ENCODE peak calls at places on chromosomes 4 and X, in nine cellular contexts. O, M, G, P, V, X, E, D and I are unnamed samples. For H3K27me3 and H3K4me1, the result is how much of the 10 kb centered on the place peaks cover.

GRCh38 chrX:104137496-104137895 is 19.3 kb downstream of the SLC25A53 start:
- DNase-seq in O (no peak), M (no peak), G (no peak), P (no peak), V (peak), X (no peak), E (no peak), D (no peak), I (no peak)

GRCh38 chr4:76589402-76589801 is 154.4 kb downstream of the SHROOM3 start:
- DNase-seq in O (no peak), M (no peak), G (no peak), P (no peak), V (peak), X (no peak), E (peak), D (no peak), I (peak)

GRCh38 chrX:19225906-19226305 is 103.6 kb upstream of the ADGRG2 start:
- DNase-seq in O (no peak), M (no peak), G (no peak), P (no peak), V (peak), X (no peak), E (no peak), D (no peak), I (no peak)

GRCh38 chrX:57353472-57354132 is 67.1 kb downstream of the FAAH2 start:
- DNase-seq in O (no peak), M (no peak), G (no peak), P (no peak), V (no peak), X (no peak), E (no peak), D (no peak), I (no peak)

GRCh38 chrX:136477026-136477425 is 10.7 kb upstream of the BRS3 start:
- DNase-seq in O (no peak), M (no peak), G (no peak), P (no peak), V (no peak), X (no peak), E (no peak), D (no peak), I (no peak)

GRCh38 chrX:21800344-21800770 is 39.1 kb upstream of the MBTPS2 start:
- DNase-seq in O (no peak), M (no peak), G (no peak), P (no peak), V (no peak), X (no peak), E (peak), D (no peak), I (no peak)

GRCh38 chr4:174697164-174697563 is 131.9 kb downstream of the GLRA3 start:
- DNase-seq in O (no peak), M (no peak), G (no peak), P (no peak), V (no peak), X (no peak), E (no peak), D (no peak), I (no peak)

GRCh38 chr4:64713256-64713840 is 304.1 kb upstream of the TECRL start:
- DNase-seq in O (no peak), M (no peak), G (no peak), P (no peak), V (no peak), X (no peak), E (peak), D (no peak), I (no peak)

GRCh38 chr4:139798456-139798855 is 132.8 kb downstream of the MGST2 start:
- DNase-seq in O (no peak), M (no peak), G (no peak), P (no peak), V (no peak), X (no peak), E (peak), D (no peak), I (no peak)

GRCh38 chrX:122115604-122116003 is 1068.2 kb downstream of the GLUD2 start:
- DNase-seq in O (no peak), M (no peak), G (no peak), P (no peak), V (no peak), X (no peak), E (no peak), D (no peak), I (no peak)

GRCh38 chrX:146278381-146278780 is 460.8 kb downstream of the SLITRK2 start:
- DNase-seq in O (no peak), M (no peak), G (no peak), P (no peak), V (no peak), X (no peak), E (no peak), D (no peak), I (no peak)

GRCh38 chr4:31228068-31228467 is 507.9 kb downstream of the PCDH7 start:
- DNase-seq in O (no peak), M (no peak), G (no peak), P (no peak), V (no peak), X (no peak), E (no peak), D (no peak), I (no peak)

GRCh38 chr4:78409612-78410202 is 141.9 kb upstream of the ANXA3 start:
- DNase-seq in O (no peak), M (no peak), G (no peak), P (no peak), V (no peak), X (no peak), E (peak), D (no peak), I (no peak)

GRCh38 chr4:178881937-178882336 is 1439.7 kb upstream of the AGA start:
- DNase-seq in O (no peak), M (no peak), G (no peak), P (no peak), V (no peak), X (no peak), E (no peak), D (no peak), I (no peak)
- H3K4me3 ChIP-seq in O (no peak), M (no peak), G (no peak), P (no peak), V (no peak), X (no peak), E (no peak), D (no peak), I (no peak)

GRCh38 chrX:2921750-2922149 is 7.4 kb downstream of the ARSD start:
- DNase-seq in O (no peak), M (no peak), G (no peak), P (no peak), V (no peak), X (no peak), E (no peak), D (no peak), I (no peak)

GRCh38 chrX:2921193-2921592 is 7.9 kb downstream of the ARSD start:
- DNase-seq in O (no peak), M (no peak), G (no peak), P (no peak), V (no peak), X (no peak), E (no peak), D (no peak), I (no peak)

GRCh38 chrX:2926664-2927275 is 2.4 kb downstream of the ARSD start:
- DNase-seq in O (no peak), M (no peak), G (no peak), P (no peak), V (no peak), X (no peak), E (no peak), D (no peak), I (no peak)

GRCh38 chrX:2928127-2928582 is 984 bp downstream of the ARSD start:
- DNase-seq in O (peak), M (no peak), G (no peak), P (peak), V (peak), X (no peak), E (no peak), D (peak), I (peak)

DNA sequence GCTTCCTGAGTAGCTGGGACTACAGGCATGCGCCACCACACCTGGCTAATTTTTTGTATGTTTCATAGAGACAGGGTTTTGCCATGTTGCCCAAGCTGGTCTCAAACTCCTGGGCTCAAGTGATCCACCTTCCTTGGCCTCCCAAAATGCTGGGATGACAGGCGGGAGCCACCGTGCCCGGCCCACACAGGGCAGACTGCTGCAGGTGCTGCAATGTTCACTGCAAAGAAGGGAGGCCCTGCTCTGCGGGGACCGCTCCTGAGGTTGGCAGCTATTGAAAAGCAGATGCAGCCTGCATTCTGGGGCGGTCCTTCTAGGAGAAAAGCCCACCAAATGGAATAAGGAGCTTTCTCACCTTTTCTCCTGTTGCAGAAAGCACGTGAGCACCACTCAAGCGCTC is 5.0 kb downstream of the ARSD start:
- DNase-seq in O (no peak), M (no peak), G (no peak), P (no peak), V (no peak), X (no peak), E (no peak), D (no peak), I (no peak)
- H3K27me3 ChIP-seq in O (under half), M (under half), G (under half), P (under half), V (under half), X (under half), E (under half), D (under half), I (under half)

GRCh38 chr4:128840711-128841318 is 31.3 kb downstream of the JADE1 start:
- DNase-seq in O (no peak), M (no peak), G (no peak), P (no peak), V (no peak), X (no peak), E (no peak), D (no peak), I (no peak)
- H3K4me1 ChIP-seq in O (under half), M (under half), G (under half), P (half or more), V (under half), X (under half), E (under half), D (under half), I (under half)

DNA sequence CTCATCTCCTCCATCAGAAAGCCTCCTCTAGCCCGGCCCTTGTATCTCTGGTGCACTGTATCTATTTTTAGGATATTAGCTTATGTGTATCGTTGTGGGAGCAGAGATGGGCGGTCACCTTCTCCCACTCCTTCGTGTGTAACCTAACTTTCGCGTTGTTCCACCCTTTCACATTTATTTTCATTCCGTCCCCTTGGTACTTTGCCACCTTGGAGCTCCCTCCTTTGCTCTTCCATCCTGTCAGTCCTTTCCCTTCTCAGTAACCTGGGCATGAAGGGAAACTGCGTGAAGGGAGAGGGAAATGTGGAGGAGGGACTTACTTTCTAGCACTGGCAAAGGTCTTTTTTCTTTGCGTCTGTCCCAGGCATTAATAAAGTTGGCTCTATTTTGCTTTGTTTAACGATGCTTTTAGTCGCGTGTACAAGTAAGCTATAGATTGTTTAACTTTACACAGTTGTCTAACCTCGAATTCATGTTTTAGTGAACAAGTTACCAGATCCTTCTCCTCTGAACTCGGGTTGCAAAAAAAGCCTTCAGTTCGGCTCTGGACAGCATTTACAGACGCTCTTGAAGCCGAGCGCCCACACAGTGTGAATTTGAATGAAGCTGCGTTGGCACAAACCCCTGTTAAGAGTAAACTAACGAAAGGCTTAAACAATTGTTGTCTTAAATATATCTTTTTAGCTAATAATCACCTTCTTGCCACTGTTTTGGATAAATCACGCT is 3.9 kb downstream of the PCDH10 start:
- DNase-seq in O (no peak), M (no peak), G (no peak), P (no peak), V (peak), X (no peak), E (no peak), D (no peak), I (no peak)
- H3K4me3 ChIP-seq in O (peak), M (no peak), G (no peak), P (peak), V (peak), X (no peak), E (no peak), D (peak), I (no peak)

GRCh38 chr4:80197601-80198444 is 520 bp downstream of the PRDM8 start:
- DNase-seq in O (peak), M (no peak), G (no peak), P (no peak), V (peak), X (no peak), E (no peak), D (no peak), I (no peak)
- H3K27me3 ChIP-seq in O (half or more), M (under half), G (under half), P (under half), V (under half), X (under half), E (under half), D (half or more), I (under half)

DNA sequence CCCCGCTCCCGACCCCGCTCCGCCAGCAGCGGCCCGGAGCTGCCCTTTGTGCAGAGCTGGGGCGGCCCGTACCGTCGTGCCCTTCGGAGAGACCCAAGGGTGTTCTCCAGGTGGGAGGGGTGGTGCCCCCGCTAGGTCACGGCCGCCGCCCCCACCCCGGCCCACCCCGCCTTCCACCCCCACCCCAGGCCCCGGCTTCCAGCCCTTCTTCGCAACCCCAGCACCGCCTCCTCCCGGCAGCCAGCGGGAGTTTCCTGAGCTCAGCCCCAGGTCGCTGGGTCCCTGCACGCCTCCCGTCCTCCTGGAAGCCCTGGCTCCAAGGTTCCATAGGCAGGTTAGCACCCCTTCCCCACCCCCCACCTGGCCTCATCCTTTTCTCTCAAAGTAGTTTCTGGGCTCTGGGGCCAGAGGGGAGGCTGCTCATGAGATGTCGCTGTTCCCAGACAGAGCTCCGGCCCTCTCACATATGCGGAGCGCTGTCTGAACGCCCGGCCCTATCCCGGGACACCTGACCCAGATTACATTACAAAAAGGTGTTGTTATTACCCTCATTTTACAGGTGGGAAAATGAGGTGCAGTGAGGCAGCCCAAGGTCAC is 25.2 kb upstream of the FGFR3 start:
- DNase-seq in O (peak), M (no peak), G (no peak), P (peak), V (peak), X (no peak), E (no peak), D (no peak), I (peak)
- H3K4me1 ChIP-seq in O (under half), M (under half), G (under half), P (under half), V (under half), X (under half), E (under half), D (half or more), I (under half)

GRCh38 chr4:42649870-42650269 is 7.0 kb downstream of the ATP8A1 start:
- DNase-seq in O (no peak), M (no peak), G (no peak), P (no peak), V (no peak), X (no peak), E (no peak), D (no peak), I (no peak)

GRCh38 chr4:42643685-42644084 is 13.2 kb downstream of the ATP8A1 start:
- DNase-seq in O (no peak), M (no peak), G (peak), P (no peak), V (no peak), X (no peak), E (no peak), D (no peak), I (no peak)

GRCh38 chr4:42646999-42647541 is 9.8 kb downstream of the ATP8A1 start:
- DNase-seq in O (no peak), M (no peak), G (no peak), P (no peak), V (no peak), X (no peak), E (no peak), D (no peak), I (no peak)

GRCh38 chr4:42644897-42645296 is 12.0 kb downstream of the ATP8A1 start:
- DNase-seq in O (no peak), M (no peak), G (no peak), P (no peak), V (no peak), X (no peak), E (no peak), D (no peak), I (no peak)

DNA sequence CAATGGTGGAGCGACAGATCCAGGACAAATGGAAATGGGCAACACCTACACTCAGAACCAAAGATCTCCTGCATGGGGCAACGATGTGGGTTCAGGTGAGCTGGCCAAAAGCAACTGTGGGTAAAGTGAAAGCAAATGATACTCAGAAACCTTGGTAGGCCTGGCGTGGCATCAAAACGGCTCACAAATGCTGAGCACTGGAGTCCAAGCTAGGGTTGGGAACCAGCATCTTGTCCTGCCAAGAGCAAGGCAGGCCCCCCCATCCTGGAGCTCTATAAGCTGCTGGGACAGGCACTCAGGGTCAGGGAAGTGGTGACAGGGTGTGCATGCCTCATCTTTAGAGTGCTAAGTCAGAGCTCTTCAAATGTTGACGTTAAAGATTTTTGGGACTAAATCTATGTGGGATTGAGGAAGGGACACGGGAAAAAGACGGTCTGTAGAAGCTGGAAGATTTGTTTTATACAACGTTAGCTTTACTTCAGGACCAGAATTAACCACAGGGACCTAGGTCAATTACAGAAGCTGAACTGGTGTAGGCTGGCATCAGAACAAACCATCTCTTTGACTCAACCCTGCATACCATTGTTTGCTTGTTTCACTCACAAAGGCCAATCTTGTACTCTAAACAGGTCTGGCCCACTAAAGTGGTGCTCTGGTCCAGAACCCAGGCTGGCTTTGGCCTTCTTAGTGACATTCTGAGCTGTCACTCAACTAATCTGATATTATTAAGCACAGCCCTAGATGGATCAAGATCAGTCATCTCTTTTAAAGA is 10.7 kb downstream of the ATP8A1 start:
- DNase-seq in O (no peak), M (no peak), G (no peak), P (no peak), V (no peak), X (no peak), E (no peak), D (no peak), I (no peak)
- H3K4me3 ChIP-seq in O (no peak), M (no peak), G (peak), P (no peak), V (no peak), X (no peak), E (no peak), D (no peak), I (no peak)

DNA sequence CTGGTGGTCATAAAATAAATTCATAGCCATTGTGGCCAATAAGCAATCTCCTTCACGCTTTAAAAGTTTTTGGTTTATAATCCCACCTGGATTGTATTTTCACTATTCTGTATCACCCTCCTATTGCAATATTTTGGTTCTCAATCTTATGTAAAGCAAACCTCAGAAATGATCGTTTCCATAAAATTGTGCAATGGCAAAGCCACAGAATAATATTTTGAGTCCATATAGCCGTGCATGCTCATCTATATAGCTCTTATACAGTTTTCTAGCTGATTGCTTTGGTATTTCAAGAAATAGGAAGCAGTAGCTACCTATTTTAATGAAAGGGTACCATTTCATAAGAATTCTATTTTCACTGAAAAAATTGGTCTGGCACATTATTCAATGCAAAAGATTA is 10.0 kb upstream of the HAND2 start:
- DNase-seq in O (no peak), M (no peak), G (no peak), P (no peak), V (no peak), X (no peak), E (no peak), D (no peak), I (no peak)
- H3K27me3 ChIP-seq in O (half or more), M (under half), G (under half), P (half or more), V (half or more), X (half or more), E (under half), D (half or more), I (half or more)

GRCh38 chr4:74618659-74619058 is 173.7 kb downstream of the AREG start:
- DNase-seq in O (no peak), M (no peak), G (no peak), P (no peak), V (peak), X (no peak), E (peak), D (no peak), I (no peak)
- H3K4me1 ChIP-seq in O (under half), M (under half), G (under half), P (under half), V (under half), X (under half), E (under half), D (under half), I (under half)

GRCh38 chrX:12866451-12867377 is at the start of gene TLR7:
- DNase-seq in O (no peak), M (no peak), G (no peak), P (no peak), V (no peak), X (no peak), E (no peak), D (no peak), I (no peak)
- H3K4me3 ChIP-seq in O (no peak), M (no peak), G (peak), P (no peak), V (no peak), X (no peak), E (no peak), D (no peak), I (no peak)